ENCODE peak calls at places on chromosome 18, in eight cellular contexts. Y is PC-9, F is neuronal stem cell, V is tibial nerve, M is astrocyte of the spinal cord, H is heart right ventricle, I is fibroblast of mammary gland, G is adipocyte. D is an unnamed sample.

GRCh38 chr18:74928194-74928968 is 280.6 kb downstream of the PTGR3 start:
- DNase-seq in Y (no peak), I (no peak), G (no peak), F (no peak), V (no peak), M (no peak), H (no peak), D (no peak)

GRCh38 chr18:55018602-55019001 is 59.3 kb upstream of the CCDC68 start:
- DNase-seq in G (peak), F (no peak), I (peak), M (peak), V (no peak), H (no peak), Y (peak), D (no peak)

GRCh38 chr18:27942706-27943105 is 234.2 kb downstream of the CDH2 start:
- DNase-seq in Y (no peak), M (peak), G (no peak), I (peak), V (no peak), H (no peak), F (no peak), D (no peak)

GRCh38 chr18:55354795-55355194 is 233.2 kb downstream of the TCF4 start:
- DNase-seq in Y (no peak), F (no peak), H (no peak), V (no peak), G (no peak), M (peak), I (peak), D (no peak)

GRCh38 chr18:21489119-21489750 is 111.3 kb downstream of the ESCO1 start:
- DNase-seq in F (peak), Y (no peak), G (peak), V (peak), I (peak), M (peak), H (peak), D (peak)

GRCh38 chr18:55385770-55386169 is 202.2 kb downstream of the TCF4 start:
- DNase-seq in V (no peak), F (no peak), M (no peak), I (no peak), G (no peak), Y (no peak), H (no peak), D (no peak)

GRCh38 chr18:199214-199613 is 40.9 kb downstream of the USP14 start:
- DNase-seq in Y (no peak), F (no peak), I (no peak), G (no peak), M (no peak), V (no peak), H (no peak), D (no peak)

GRCh38 chr18:49565656-49566055 is 3.8 kb downstream of the LIPG start:
- DNase-seq in H (peak), F (no peak), G (peak), M (peak), V (no peak), Y (no peak), I (peak), D (no peak)

GRCh38 chr18:37548679-37549289 is 16.8 kb downstream of the CELF4 start:
- DNase-seq in Y (no peak), M (no peak), V (no peak), H (no peak), F (no peak), G (no peak), I (no peak), D (no peak)

GRCh38 chr18:50286391-50287027 is 983 bp downstream of the CXXC1 start:
- DNase-seq in I (peak), Y (no peak), F (no peak), V (peak), H (no peak), G (peak), M (peak), D (no peak)

DNA sequence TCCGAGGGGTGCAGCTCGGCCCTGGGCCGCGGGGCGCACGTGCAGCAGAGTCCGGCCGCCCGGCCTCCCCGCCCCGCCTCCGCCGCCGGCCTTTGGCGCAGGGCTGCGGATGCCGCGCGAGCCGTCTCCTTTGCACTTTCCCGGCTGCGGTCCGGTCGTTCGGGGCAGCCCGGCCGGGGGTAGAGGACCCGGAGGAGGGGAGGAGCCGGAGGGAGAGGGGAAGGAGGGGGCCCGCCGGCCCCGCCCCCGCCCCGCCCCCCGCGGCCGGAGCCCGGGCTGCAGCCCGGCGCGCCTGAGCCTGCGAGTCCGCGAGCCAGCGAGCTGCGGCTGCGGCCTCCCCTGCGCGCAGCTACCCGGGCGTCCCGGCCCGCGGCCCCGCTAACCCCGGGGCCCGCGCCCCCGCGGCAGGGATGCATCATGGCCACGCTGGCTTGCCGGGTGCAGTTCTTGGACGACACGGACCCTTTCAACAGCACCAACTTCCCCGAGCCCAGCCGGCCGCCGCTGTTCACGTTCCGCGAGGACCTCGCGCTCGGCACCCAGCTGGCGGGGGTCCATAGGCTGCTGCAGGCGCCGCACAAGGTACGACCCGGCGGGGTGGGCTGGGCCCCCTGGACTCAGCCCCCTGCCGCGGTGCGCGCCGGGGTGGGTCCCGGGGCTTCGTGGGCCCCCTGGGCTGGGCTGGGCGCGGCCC is at the start of gene FHOD3:
- DNase-seq in V (peak), G (peak), Y (peak), H (peak), M (peak), F (peak), I (peak), D (peak)
- H3K4me3 ChIP-seq in V (peak), G (peak), Y (peak), H (peak), M (peak), F (peak), I (peak), D (peak)

DNA sequence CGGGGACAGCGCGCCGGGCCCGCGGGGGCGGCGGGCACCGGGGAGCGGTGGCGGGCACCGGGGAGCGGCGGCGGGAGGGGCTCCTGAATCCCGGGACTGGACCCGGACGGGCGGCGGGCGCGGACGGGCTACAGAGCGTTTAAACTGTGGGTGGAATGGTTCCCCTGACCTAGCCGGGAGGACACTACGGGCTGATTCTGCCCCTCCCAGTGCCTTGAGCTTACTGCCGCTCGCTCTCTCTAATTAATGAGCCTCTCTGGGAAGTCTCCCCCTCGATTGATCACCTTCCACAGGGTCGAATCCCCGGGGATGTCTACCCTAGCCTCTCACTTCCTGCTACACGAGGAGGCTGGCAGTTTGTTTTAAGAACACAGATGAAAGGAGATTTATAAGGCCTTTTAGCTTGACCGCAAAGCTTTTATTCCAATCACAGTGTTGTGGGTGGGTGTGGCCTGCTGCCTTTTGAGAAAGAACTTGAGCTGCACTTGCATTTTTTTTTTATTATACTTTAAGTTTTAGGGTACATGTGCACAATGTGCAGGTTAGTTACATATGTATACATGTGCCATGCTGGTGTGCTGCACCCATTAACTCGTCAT is 1.0 kb downstream of the GNAL start:
- DNase-seq in H (no peak), F (no peak), G (peak), M (peak), V (no peak), I (peak), Y (no peak), D (peak)
- H3K4me3 ChIP-seq in H (no peak), F (peak), G (peak), M (peak), V (peak), I (peak), Y (no peak), D (peak)

DNA sequence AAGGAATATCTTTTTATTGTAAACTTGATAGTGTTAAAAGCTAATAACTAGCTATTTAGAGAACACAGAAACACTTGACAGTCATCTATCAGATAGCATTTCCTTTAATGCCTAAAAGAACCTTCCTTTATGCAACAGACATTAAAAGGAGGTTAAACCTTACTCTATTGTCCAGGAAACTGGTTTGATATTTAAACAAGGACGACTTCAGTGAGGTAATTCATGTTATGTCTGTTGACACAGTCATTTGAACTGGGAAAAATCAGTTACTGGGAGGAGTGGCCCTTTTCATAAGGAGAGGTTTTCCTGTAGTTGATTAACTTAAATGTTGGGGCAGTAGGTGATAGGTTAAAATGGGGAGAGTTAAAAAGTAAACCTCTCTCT is 6.7 kb downstream of the TGIF1 start:
- DNase-seq in G (no peak), V (no peak), Y (no peak), M (peak), H (no peak), I (no peak), F (no peak), D (peak)
- H3K4me3 ChIP-seq in G (no peak), V (no peak), Y (no peak), M (no peak), H (no peak), I (no peak), F (no peak), D (peak)

GRCh38 chr18:45727068-45727467 is 3.1 kb downstream of the SLC14A1 start:
- DNase-seq in I (peak), H (no peak), M (no peak), V (no peak), F (no peak), Y (no peak), G (no peak), D (no peak)
- H3K4me3 ChIP-seq in I (no peak), H (no peak), M (peak), V (no peak), F (no peak), Y (no peak), G (no peak), D (no peak)